ENCODE peak calls at places on chromosomes 2 and 18, in eight cellular contexts. C, O, U, T, X, D, N and V are unnamed samples.

GRCh38 chr2:224982226-224982625 is 60.0 kb downstream of the DOCK10 start:
- DNase-seq in C (no peak), O (no peak), U (peak; percentile 22), T (no peak), X (no peak), D (no peak), N (no peak), V (no peak)

GRCh38 chr18:63253018-63253417 is 66.6 kb downstream of the BCL2 start:
- DNase-seq in C (no peak), O (no peak), U (no peak), T (no peak), X (no peak), D (no peak), N (no peak), V (no peak)

GRCh38 chr2:112636605-112637288 is 9.0 kb upstream of the SLC20A1 start:
- DNase-seq in C (no peak), O (no peak), U (no peak), T (no peak), X (no peak), D (no peak), N (no peak), V (no peak)

GRCh38 chr2:226334981-226335720 is 464.5 kb downstream of the IRS1 start:
- DNase-seq in C (no peak), O (no peak), U (no peak), T (no peak), X (no peak), D (no peak), N (peak; percentile 70), V (no peak)

GRCh38 chr2:241860184-241861078 is 1.7 kb upstream of the PDCD1 start:
- DNase-seq in C (no peak), O (no peak), U (no peak), T (no peak), X (no peak), D (peak; percentile 17), N (no peak), V (no peak)

GRCh38 chr2:24894750-24895149 is 25.3 kb downstream of the ADCY3 start:
- DNase-seq in C (no peak), O (no peak), U (no peak), T (no peak), X (no peak), D (no peak), N (no peak), V (no peak)

GRCh38 chr2:240789501-240790369 is 30.3 kb downstream of the KIF1A start:
- DNase-seq in C (no peak), O (no peak), U (no peak), T (no peak), X (no peak), D (peak; percentile 11), N (no peak), V (no peak)

GRCh38 chr2:83578405-83578804 is 880.7 kb downstream of the SUCLG1 start:
- DNase-seq in C (no peak), O (no peak), U (no peak), T (no peak), X (no peak), D (no peak), N (no peak), V (no peak)

GRCh38 chr2:185477452-185477851 is 261.2 kb upstream of the FSIP2 start:
- DNase-seq in C (no peak), O (no peak), U (no peak), T (no peak), X (no peak), D (no peak), N (peak; percentile 65), V (no peak)

GRCh38 chr18:57088883-57089282 is 58.0 kb upstream of the BOD1L2 start:
- DNase-seq in C (no peak), O (no peak), U (no peak), T (no peak), X (no peak), D (no peak), N (no peak), V (no peak)

GRCh38 chr2:158463496-158464095 is 6.8 kb downstream of the PKP4 start:
- DNase-seq in C (no peak), O (no peak), U (no peak), T (no peak), X (no peak), D (no peak), N (no peak), V (no peak)

GRCh38 chr18:38790786-38791185 is 1225.2 kb upstream of the CELF4 start:
- DNase-seq in C (no peak), O (no peak), U (no peak), T (no peak), X (no peak), D (no peak), N (no peak), V (no peak)

GRCh38 chr2:64615844-64616536 is 37.7 kb downstream of the SERTAD2 start:
- DNase-seq in C (no peak), O (no peak), U (no peak), T (no peak), X (no peak), D (no peak), N (no peak), V (no peak)

DNA sequence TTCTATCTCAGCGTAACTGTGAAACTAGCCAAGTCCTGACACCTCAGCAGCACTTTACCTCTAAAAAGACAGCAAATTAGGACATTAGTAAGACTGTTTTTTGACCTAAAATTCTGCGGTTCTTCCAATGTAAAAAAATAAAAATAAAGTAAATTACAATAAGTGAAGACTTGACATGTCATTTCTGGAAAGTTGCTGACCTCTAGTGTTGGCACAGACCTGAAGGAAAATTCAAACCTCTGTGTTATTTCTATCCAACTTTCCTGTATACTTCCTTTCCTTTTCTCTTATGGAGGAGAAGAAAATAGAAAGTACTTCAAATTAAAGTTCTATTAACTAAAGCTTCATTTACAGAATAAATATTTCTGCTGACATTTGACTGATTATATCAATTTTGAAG is 110.6 kb downstream of the TMEM182 start:
- DNase-seq in C (no peak), O (no peak), U (no peak), T (no peak), X (no peak), D (no peak), N (no peak), V (peak; percentile 5)
- TF ChIP-seq CTCF in C (peak; percentile 34), O (peak; percentile 56), U (peak; percentile 39), T (no peak), X (no peak), D (peak; percentile 53), N (peak; percentile 18), V (peak; percentile 39)

DNA sequence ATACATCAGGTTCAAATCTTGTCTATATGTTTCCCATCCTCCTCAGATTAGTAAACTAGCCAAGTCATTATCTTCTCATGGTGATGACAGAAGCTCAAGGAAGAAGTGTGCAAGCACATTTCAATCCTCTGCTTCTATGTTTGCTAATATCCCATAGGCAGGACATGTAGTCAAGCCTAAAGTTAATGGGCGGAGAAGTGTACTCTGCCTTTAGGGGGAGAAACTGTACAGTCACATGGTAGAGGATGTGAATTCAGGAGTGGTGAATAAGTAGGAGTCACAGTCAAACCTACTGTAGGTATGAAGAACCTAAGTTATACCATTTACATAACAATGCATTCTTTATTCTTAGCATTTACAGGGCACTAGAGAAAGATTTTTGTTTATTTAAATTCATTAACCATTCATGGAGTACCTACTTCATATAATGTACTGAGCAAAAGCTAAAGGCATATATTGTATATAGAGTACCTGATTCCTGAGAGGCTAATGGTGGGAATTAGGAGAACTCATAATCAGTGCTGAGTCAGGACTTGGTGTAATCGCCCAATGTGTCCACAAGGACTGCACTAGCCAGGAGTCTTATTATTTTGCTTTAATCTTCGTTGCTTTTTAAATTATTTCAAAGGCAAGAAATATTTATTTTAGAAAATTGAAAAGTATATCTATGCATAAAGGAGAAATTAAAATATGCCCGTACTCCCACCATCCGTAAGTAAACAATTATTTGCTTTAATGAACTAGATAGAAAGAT is 394.3 kb upstream of the ETAA1 start:
- DNase-seq in C (no peak), O (no peak), U (no peak), T (no peak), X (no peak), D (no peak), N (no peak), V (peak; percentile 17)
- TF ChIP-seq CTCF in C (peak; percentile 23), O (no peak), U (peak; percentile 49), T (peak; percentile 33), X (peak; percentile 10), D (no peak), N (peak; percentile 14), V (peak; percentile 48)

DNA sequence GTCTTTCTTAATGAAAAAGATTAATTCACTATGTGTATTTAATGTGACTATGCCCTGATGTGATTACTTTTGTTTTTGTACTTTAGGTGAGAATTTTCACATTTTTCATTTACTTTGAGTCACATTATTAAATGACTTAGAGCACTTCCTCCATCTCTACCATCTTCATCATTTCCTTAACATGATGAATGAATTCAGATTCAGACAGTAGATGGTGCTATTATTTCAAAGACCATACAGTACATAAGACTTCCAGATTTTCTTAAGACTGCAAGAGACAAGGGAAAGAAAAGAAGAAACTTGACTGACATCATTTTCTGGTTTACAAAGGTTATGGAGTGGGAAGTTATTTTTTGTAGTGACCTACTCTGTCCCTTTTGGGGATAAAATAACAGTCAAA is 1010.6 kb upstream of the NXPH2 start:
- DNase-seq in C (no peak), O (peak; percentile 39), U (no peak), T (peak; percentile 40), X (peak; percentile 5), D (no peak), N (peak; percentile 21), V (peak; percentile 50)
- TF ChIP-seq CTCF in C (peak; percentile 39), O (peak; percentile 67), U (peak; percentile 64), T (peak; percentile 54), X (no peak), D (peak; percentile 38), N (peak; percentile 53), V (no peak)

GRCh38 chr2:37636209-37637077 is 35.0 kb downstream of the CDC42EP3 start:
- DNase-seq in C (no peak), O (no peak), U (no peak), T (no peak), X (no peak), D (no peak), N (no peak), V (no peak)

GRCh38 chr2:37638973-37639372 is 32.5 kb downstream of the CDC42EP3 start:
- DNase-seq in C (no peak), O (no peak), U (no peak), T (no peak), X (no peak), D (no peak), N (no peak), V (no peak)

GRCh38 chr2:37637985-37638384 is 33.5 kb downstream of the CDC42EP3 start:
- DNase-seq in C (no peak), O (no peak), U (no peak), T (no peak), X (no peak), D (no peak), N (no peak), V (no peak)

GRCh38 chr2:37635359-37636208 is 35.9 kb downstream of the CDC42EP3 start:
- DNase-seq in C (no peak), O (peak; percentile 30), U (no peak), T (no peak), X (peak; percentile 26), D (no peak), N (peak; percentile 98), V (no peak)

DNA sequence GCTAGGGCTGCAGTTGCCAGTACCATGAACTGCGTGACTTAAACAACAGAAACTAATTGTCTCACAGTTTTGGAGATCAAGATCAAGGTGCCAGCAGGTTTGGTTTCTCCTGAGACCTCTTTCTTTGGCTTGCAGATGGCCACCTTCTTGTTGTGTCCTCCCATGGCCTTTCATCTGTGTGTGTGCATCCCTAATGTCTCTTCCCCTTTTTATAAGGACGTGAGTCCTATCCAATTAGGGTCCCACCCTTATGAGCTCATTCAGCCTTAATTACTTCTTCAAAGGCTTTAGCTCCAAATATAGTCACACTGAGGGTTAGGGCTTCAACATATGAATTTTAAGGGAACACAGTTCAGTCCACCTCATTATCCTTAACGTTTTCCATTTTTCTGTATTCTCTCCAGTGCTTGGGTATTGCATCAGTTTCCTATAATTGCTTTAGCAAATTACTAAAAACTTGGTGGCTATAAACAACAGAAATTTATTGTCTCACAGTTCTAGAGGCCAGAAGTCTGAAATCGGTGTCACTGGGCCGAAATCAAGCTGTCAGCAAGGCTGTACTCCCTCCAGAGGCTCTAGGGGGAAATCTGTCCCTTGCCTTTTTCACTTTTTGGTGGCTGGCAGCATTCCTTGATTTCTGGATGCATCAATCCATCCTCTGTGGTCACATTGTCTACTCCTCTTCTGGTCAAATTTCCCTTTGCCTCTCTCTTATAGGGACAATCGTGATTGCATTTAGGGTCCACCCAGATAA is 34.1 kb downstream of the CDC42EP3 start:
- DNase-seq in C (no peak), O (no peak), U (no peak), T (no peak), X (no peak), D (no peak), N (no peak), V (no peak)
- TF ChIP-seq CTCF in C (no peak), O (no peak), U (no peak), T (no peak), X (no peak), D (no peak), N (no peak), V (no peak)